ENCODE peak calls at places on chromosomes 1 and 21, in eight cellular contexts. One of them, this sample, is unnamed.

GRCh38 chr21:39141502-39141901 is 41.7 kb downstream of the PSMG1 start:
- DNase-seq in MCF 10A: no peak
- DNase-seq in upper lobe of right lung: no peak
- DNase-seq in astrocyte of the spinal cord: peak; percentile 13
- DNase-seq in GM06990: no peak
- DNase-seq in mesothelial cell of epicardium: no peak
- DNase-seq in progenitor cell of endocrine pancreas: no peak
- DNase-seq in mucosa of descending colon: no peak
- DNase-seq in this sample: no peak

GRCh38 chr1:203217668-203218067 is 11.8 kb downstream of the CHIT1 start:
- DNase-seq in mesothelial cell of epicardium: peak; percentile 28
- DNase-seq in astrocyte of the spinal cord: no peak
- DNase-seq in upper lobe of right lung: no peak
- DNase-seq in GM06990: no peak
- DNase-seq in mucosa of descending colon: no peak
- DNase-seq in MCF 10A: no peak
- DNase-seq in progenitor cell of endocrine pancreas: no peak
- DNase-seq in this sample: no peak

GRCh38 chr1:59520759-59521442 is 224.0 kb downstream of the FGGY start:
- DNase-seq in mucosa of descending colon: no peak
- DNase-seq in mesothelial cell of epicardium: no peak
- DNase-seq in MCF 10A: no peak
- DNase-seq in astrocyte of the spinal cord: peak; percentile 86
- DNase-seq in GM06990: no peak
- DNase-seq in progenitor cell of endocrine pancreas: no peak
- DNase-seq in upper lobe of right lung: no peak
- DNase-seq in this sample: no peak

GRCh38 chr1:40187399-40187798 is 26.2 kb downstream of the RLF start:
- DNase-seq in upper lobe of right lung: no peak
- DNase-seq in astrocyte of the spinal cord: no peak
- DNase-seq in mesothelial cell of epicardium: no peak
- DNase-seq in MCF 10A: no peak
- DNase-seq in GM06990: no peak
- DNase-seq in progenitor cell of endocrine pancreas: no peak
- DNase-seq in mucosa of descending colon: no peak
- DNase-seq in this sample: no peak

GRCh38 chr1:64624446-64624766 is 120.5 kb upstream of the RAVER2 start:
- DNase-seq in MCF 10A: peak; percentile 25
- DNase-seq in mesothelial cell of epicardium: no peak
- DNase-seq in progenitor cell of endocrine pancreas: no peak
- DNase-seq in astrocyte of the spinal cord: no peak
- DNase-seq in mucosa of descending colon: no peak
- DNase-seq in GM06990: no peak
- DNase-seq in upper lobe of right lung: no peak
- DNase-seq in this sample: no peak

GRCh38 chr1:1202831-1203560 is 3.4 kb downstream of the TNFRSF18 start:
- DNase-seq in GM06990: peak; percentile 15
- DNase-seq in MCF 10A: no peak
- DNase-seq in progenitor cell of endocrine pancreas: no peak
- DNase-seq in mesothelial cell of epicardium: no peak
- DNase-seq in astrocyte of the spinal cord: no peak
- DNase-seq in mucosa of descending colon: peak; percentile 46
- DNase-seq in upper lobe of right lung: no peak
- DNase-seq in this sample: no peak

GRCh38 chr21:40208960-40209359 is 341.7 kb downstream of the PCP4 start:
- DNase-seq in upper lobe of right lung: no peak
- DNase-seq in progenitor cell of endocrine pancreas: no peak
- DNase-seq in GM06990: no peak
- DNase-seq in mesothelial cell of epicardium: no peak
- DNase-seq in astrocyte of the spinal cord: no peak
- DNase-seq in mucosa of descending colon: no peak
- DNase-seq in MCF 10A: no peak
- DNase-seq in this sample: no peak

GRCh38 chr1:201181726-201182125 is 8.9 kb upstream of the IGFN1 start:
- DNase-seq in mesothelial cell of epicardium: no peak
- DNase-seq in MCF 10A: no peak
- DNase-seq in upper lobe of right lung: peak; percentile 3
- DNase-seq in GM06990: no peak
- DNase-seq in astrocyte of the spinal cord: no peak
- DNase-seq in mucosa of descending colon: no peak
- DNase-seq in progenitor cell of endocrine pancreas: no peak
- DNase-seq in this sample: no peak

GRCh38 chr1:156652131-156652991 is 10.4 kb downstream of the BCAN start:
- DNase-seq in upper lobe of right lung: no peak
- DNase-seq in MCF 10A: peak; percentile 66
- DNase-seq in progenitor cell of endocrine pancreas: peak; percentile 65
- DNase-seq in mucosa of descending colon: no peak
- DNase-seq in astrocyte of the spinal cord: no peak
- DNase-seq in mesothelial cell of epicardium: peak; percentile 82
- DNase-seq in GM06990: no peak
- DNase-seq in this sample: peak; percentile 66

GRCh38 chr1:121587230-121587569 is 402.4 kb downstream of the SRGAP2C start:
- DNase-seq in mucosa of descending colon: no peak
- DNase-seq in upper lobe of right lung: no peak
- DNase-seq in GM06990: no peak
- DNase-seq in MCF 10A: no peak
- DNase-seq in mesothelial cell of epicardium: no peak
- DNase-seq in astrocyte of the spinal cord: no peak
- DNase-seq in progenitor cell of endocrine pancreas: no peak
- DNase-seq in this sample: no peak

GRCh38 chr1:65001238-65001792 is 35.0 kb upstream of the JAK1 start:
- DNase-seq in MCF 10A: no peak
- DNase-seq in astrocyte of the spinal cord: peak; percentile 38
- DNase-seq in upper lobe of right lung: peak; percentile 90
- DNase-seq in mesothelial cell of epicardium: no peak
- DNase-seq in progenitor cell of endocrine pancreas: no peak
- DNase-seq in mucosa of descending colon: peak; percentile 86
- DNase-seq in GM06990: peak; percentile 49
- DNase-seq in this sample: peak; percentile 32

GRCh38 chr1:247415423-247416361 is at the start of gene NLRP3:
- DNase-seq in MCF 10A: peak; percentile 55
- DNase-seq in upper lobe of right lung: peak; percentile 75
- DNase-seq in GM06990: peak; percentile 59
- DNase-seq in mesothelial cell of epicardium: no peak
- DNase-seq in astrocyte of the spinal cord: no peak
- DNase-seq in mucosa of descending colon: no peak
- DNase-seq in progenitor cell of endocrine pancreas: no peak
- DNase-seq in this sample: no peak

GRCh38 chr1:205680073-205680851 is at the start of gene SLC45A3:
- DNase-seq in mucosa of descending colon: peak; percentile 71
- DNase-seq in mesothelial cell of epicardium: peak; percentile 56
- DNase-seq in progenitor cell of endocrine pancreas: peak; percentile 34
- DNase-seq in astrocyte of the spinal cord: no peak
- DNase-seq in MCF 10A: no peak
- DNase-seq in upper lobe of right lung: peak; percentile 73
- DNase-seq in GM06990: no peak
- DNase-seq in this sample: peak; percentile 45

GRCh38 chr1:154476791-154477190 is 25.2 kb upstream of the TDRD10 start:
- DNase-seq in progenitor cell of endocrine pancreas: no peak
- DNase-seq in mucosa of descending colon: no peak
- DNase-seq in GM06990: no peak
- DNase-seq in MCF 10A: no peak
- DNase-seq in mesothelial cell of epicardium: no peak
- DNase-seq in upper lobe of right lung: no peak
- DNase-seq in astrocyte of the spinal cord: no peak
- DNase-seq in this sample: no peak

GRCh38 chr1:117128323-117129079 is 7.0 kb upstream of the TRIM45 start:
- DNase-seq in astrocyte of the spinal cord: peak; percentile 74
- DNase-seq in mesothelial cell of epicardium: no peak
- DNase-seq in MCF 10A: peak; percentile 52
- DNase-seq in GM06990: no peak
- DNase-seq in progenitor cell of endocrine pancreas: no peak
- DNase-seq in upper lobe of right lung: no peak
- DNase-seq in mucosa of descending colon: no peak
- DNase-seq in this sample: no peak

GRCh38 chr1:117122297-117123025 is 912 bp upstream of the TRIM45 start:
- DNase-seq in mucosa of descending colon: no peak
- DNase-seq in astrocyte of the spinal cord: no peak
- DNase-seq in progenitor cell of endocrine pancreas: no peak
- DNase-seq in GM06990: no peak
- DNase-seq in upper lobe of right lung: no peak
- DNase-seq in mesothelial cell of epicardium: no peak
- DNase-seq in MCF 10A: no peak
- DNase-seq in this sample: no peak

GRCh38 chr1:117123274-117123673 is 1.7 kb upstream of the TRIM45 start:
- DNase-seq in GM06990: no peak
- DNase-seq in progenitor cell of endocrine pancreas: no peak
- DNase-seq in MCF 10A: no peak
- DNase-seq in astrocyte of the spinal cord: no peak
- DNase-seq in mesothelial cell of epicardium: no peak
- DNase-seq in mucosa of descending colon: no peak
- DNase-seq in upper lobe of right lung: no peak
- DNase-seq in this sample: no peak

GRCh38 chr1:117130526-117130925 is 9.0 kb upstream of the TRIM45 start:
- DNase-seq in upper lobe of right lung: no peak
- DNase-seq in mesothelial cell of epicardium: no peak
- DNase-seq in GM06990: no peak
- DNase-seq in astrocyte of the spinal cord: no peak
- DNase-seq in MCF 10A: no peak
- DNase-seq in progenitor cell of endocrine pancreas: no peak
- DNase-seq in mucosa of descending colon: no peak
- DNase-seq in this sample: no peak

DNA sequence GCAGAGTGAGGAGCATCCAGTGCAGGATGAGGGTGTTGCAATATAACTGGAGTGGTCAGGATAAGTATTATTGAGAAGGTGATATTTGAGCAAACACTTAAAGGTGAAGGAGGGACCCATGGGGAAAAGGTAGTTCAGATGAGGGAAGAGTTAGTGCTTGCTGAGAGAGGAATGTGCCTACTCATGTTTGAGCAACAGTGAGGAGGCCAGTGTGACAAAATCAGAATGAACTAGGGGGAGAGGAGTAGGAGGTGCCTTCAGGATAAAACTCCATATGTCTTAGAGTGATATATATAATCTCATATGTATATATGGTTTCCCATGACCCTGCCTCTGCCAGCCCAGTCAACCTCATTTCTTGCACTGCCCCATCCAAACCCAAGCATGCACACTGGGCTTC is 6.3 kb upstream of the TRIM45 start:
- DNase-seq in astrocyte of the spinal cord: no peak
- DNase-seq in mesothelial cell of epicardium: no peak
- DNase-seq in upper lobe of right lung: no peak
- DNase-seq in mucosa of descending colon: no peak
- DNase-seq in GM06990: no peak
- DNase-seq in MCF 10A: no peak
- DNase-seq in progenitor cell of endocrine pancreas: no peak
- DNase-seq in this sample: no peak
- TF ChIP-seq CTCF in astrocyte of the spinal cord: no peak
- TF ChIP-seq CTCF in mesothelial cell of epicardium: no peak
- TF ChIP-seq CTCF in upper lobe of right lung: no peak
- TF ChIP-seq CTCF in mucosa of descending colon: no peak
- TF ChIP-seq CTCF in GM06990: no peak
- TF ChIP-seq CTCF in MCF 10A: no peak
- TF ChIP-seq CTCF in progenitor cell of endocrine pancreas: no peak
- TF ChIP-seq CTCF in this sample: no peak

GRCh38 chr1:100700586-100700985 is 19.0 kb upstream of the VCAM1 start:
- DNase-seq in GM06990: no peak
- DNase-seq in MCF 10A: no peak
- DNase-seq in astrocyte of the spinal cord: no peak
- DNase-seq in mucosa of descending colon: no peak
- DNase-seq in mesothelial cell of epicardium: no peak
- DNase-seq in progenitor cell of endocrine pancreas: no peak
- DNase-seq in upper lobe of right lung: no peak
- DNase-seq in this sample: no peak
- TF ChIP-seq CTCF in GM06990: no peak
- TF ChIP-seq CTCF in MCF 10A: no peak
- TF ChIP-seq CTCF in astrocyte of the spinal cord: no peak
- TF ChIP-seq CTCF in mucosa of descending colon: no peak
- TF ChIP-seq CTCF in mesothelial cell of epicardium: no peak
- TF ChIP-seq CTCF in progenitor cell of endocrine pancreas: no peak
- TF ChIP-seq CTCF in upper lobe of right lung: no peak
- TF ChIP-seq CTCF in this sample: no peak

DNA sequence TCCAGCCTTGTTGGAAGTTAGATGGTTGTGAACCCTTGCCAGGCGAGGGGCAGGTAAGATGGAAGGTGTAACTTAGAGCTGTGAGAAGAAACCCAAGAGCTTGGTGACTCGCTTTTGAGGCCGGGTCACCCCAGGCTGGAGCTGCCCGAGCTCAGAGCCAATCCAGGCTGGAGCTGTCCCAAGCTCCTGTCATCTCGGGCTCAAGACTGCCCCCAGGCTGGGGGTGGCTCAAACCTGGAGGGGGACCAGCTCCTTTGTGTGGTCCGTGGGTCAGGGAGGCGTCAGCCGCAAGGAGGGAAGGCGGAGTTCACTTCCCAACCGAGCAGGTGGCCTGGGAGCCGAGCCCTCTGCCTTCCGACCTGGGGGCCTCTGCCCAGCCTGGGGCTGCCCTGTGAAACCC is 2.0 kb downstream of the HUNK start:
- DNase-seq in mesothelial cell of epicardium: no peak
- DNase-seq in astrocyte of the spinal cord: no peak
- DNase-seq in progenitor cell of endocrine pancreas: peak; percentile 21
- DNase-seq in upper lobe of right lung: no peak
- DNase-seq in mucosa of descending colon: peak; percentile 61
- DNase-seq in GM06990: no peak
- DNase-seq in MCF 10A: no peak
- DNase-seq in this sample: no peak
- TF ChIP-seq CTCF in mesothelial cell of epicardium: no peak
- TF ChIP-seq CTCF in astrocyte of the spinal cord: no peak
- TF ChIP-seq CTCF in progenitor cell of endocrine pancreas: no peak
- TF ChIP-seq CTCF in upper lobe of right lung: no peak
- TF ChIP-seq CTCF in mucosa of descending colon: no peak
- TF ChIP-seq CTCF in GM06990: no peak
- TF ChIP-seq CTCF in MCF 10A: no peak
- TF ChIP-seq CTCF in this sample: no peak

DNA sequence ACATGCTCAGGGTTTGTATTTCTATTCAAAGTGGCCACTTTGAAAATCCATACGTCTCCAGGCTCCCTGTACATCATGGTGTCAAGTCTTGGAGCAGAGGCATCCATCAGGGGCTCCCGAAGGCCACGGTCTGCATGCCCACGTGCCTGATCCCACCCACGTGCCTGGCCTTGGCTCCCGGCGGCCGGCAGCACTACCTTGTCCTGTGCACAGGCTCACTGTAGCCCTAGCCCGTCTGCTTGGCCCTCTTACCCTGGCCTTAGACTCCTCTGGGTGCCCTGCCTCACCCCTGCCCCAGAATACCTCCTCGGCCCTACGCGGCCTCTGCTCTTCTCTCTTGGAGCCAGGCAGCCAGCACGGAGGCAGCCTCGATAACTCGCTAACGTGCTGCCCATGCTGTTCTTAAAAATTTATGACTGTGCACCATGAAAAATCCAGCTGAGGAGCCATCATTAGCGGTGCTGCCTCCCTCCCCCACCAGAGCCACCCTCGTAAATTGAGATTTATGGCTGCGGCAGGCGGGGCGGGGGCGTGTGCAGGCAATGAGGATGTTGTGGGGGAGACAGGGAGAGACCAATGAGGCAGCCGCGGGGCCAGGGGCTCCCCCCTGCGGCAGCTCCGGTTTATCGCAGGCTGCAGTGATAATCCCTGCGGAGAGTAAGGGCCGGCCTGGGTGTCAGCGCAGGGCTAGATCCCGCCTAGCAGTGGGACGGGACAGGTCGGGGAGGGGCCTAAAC is 24.6 kb downstream of the DMAP1 start:
- DNase-seq in mucosa of descending colon: peak; percentile 88
- DNase-seq in MCF 10A: no peak
- DNase-seq in astrocyte of the spinal cord: peak; percentile 34
- DNase-seq in progenitor cell of endocrine pancreas: peak; percentile 48
- DNase-seq in upper lobe of right lung: peak; percentile 74
- DNase-seq in GM06990: peak; percentile 62
- DNase-seq in mesothelial cell of epicardium: peak; percentile 89
- DNase-seq in this sample: peak; percentile 61
- TF ChIP-seq CTCF in mucosa of descending colon: peak; percentile 48
- TF ChIP-seq CTCF in MCF 10A: no peak
- TF ChIP-seq CTCF in astrocyte of the spinal cord: peak; percentile 73
- TF ChIP-seq CTCF in progenitor cell of endocrine pancreas: peak; percentile 73
- TF ChIP-seq CTCF in upper lobe of right lung: peak; percentile 37
- TF ChIP-seq CTCF in GM06990: peak; percentile 75
- TF ChIP-seq CTCF in mesothelial cell of epicardium: peak; percentile 46
- TF ChIP-seq CTCF in this sample: peak; percentile 69

GRCh38 chr1:4494558-4494957 is 159.9 kb upstream of the AJAP1 start:
- DNase-seq in GM06990: no peak
- DNase-seq in progenitor cell of endocrine pancreas: no peak
- DNase-seq in mucosa of descending colon: no peak
- DNase-seq in mesothelial cell of epicardium: no peak
- DNase-seq in MCF 10A: no peak
- DNase-seq in upper lobe of right lung: no peak
- DNase-seq in astrocyte of the spinal cord: no peak
- DNase-seq in this sample: no peak
- TF ChIP-seq CTCF in GM06990: no peak
- TF ChIP-seq CTCF in progenitor cell of endocrine pancreas: peak; percentile 55
- TF ChIP-seq CTCF in mucosa of descending colon: no peak
- TF ChIP-seq CTCF in mesothelial cell of epicardium: no peak
- TF ChIP-seq CTCF in MCF 10A: no peak
- TF ChIP-seq CTCF in upper lobe of right lung: no peak
- TF ChIP-seq CTCF in astrocyte of the spinal cord: no peak
- TF ChIP-seq CTCF in this sample: peak; percentile 28

This sample was measured in neural crest cell.